ENCODE peak calls at places on chromosomes 12 and 14, in six cellular contexts. V, F, R, S, U and W are unnamed samples.

GRCh38 chr12:124169577-124169976 is 125.3 kb upstream of the RFLNA start:
- DNase-seq in V (no peak), F (no peak), R (no peak), S (no peak), U (no peak), W (no peak)

GRCh38 chr12:47863985-47864384 is 40.8 kb downstream of the VDR start:
- DNase-seq in V (peak; percentile 61), F (no peak), R (no peak), S (no peak), U (no peak), W (no peak)

GRCh38 chr14:33776871-33777270 is 174.0 kb downstream of the EGLN3 start:
- DNase-seq in V (no peak), F (no peak), R (no peak), S (no peak), U (no peak), W (no peak)

GRCh38 chr14:93207468-93208308 is 632 bp downstream of the UBR7 start:
- DNase-seq in V (peak; percentile 61), F (peak; percentile 61), R (peak; percentile 69), S (peak; percentile 65), U (peak; percentile 54), W (peak; percentile 66)

GRCh38 chr12:51721281-51721940 is 127.1 kb downstream of the FIGNL2 start:
- DNase-seq in V (no peak), F (peak; percentile 3), R (peak; percentile 61), S (peak; percentile 18), U (peak; percentile 7), W (peak; percentile 13)

GRCh38 chr14:72920008-72920407 is 6.3 kb upstream of the DCAF4 start:
- DNase-seq in V (no peak), F (no peak), R (no peak), S (no peak), U (no peak), W (no peak)

GRCh38 chr14:100297320-100298300 is 8.6 kb downstream of the SLC25A29 start:
- DNase-seq in V (peak; percentile 84), F (peak; percentile 78), R (no peak), S (peak; percentile 89), U (peak; percentile 80), W (peak; percentile 67)

GRCh38 chr12:111842556-111843396 is 748 bp downstream of the MAPKAPK5 start:
- DNase-seq in V (no peak), F (peak; percentile 30), R (peak; percentile 43), S (peak; percentile 24), U (no peak), W (peak; percentile 12)

GRCh38 chr14:28515571-28515970 is 251.0 kb upstream of the FOXG1 start:
- DNase-seq in V (no peak), F (no peak), R (no peak), S (peak; percentile 80), U (no peak), W (peak; percentile 82)

GRCh38 chr14:87640553-87640952 is 352.4 kb downstream of the GALC start:
- DNase-seq in V (no peak), F (no peak), R (no peak), S (no peak), U (no peak), W (no peak)

GRCh38 chr12:89889051-89889450 is 180.4 kb upstream of the ATP2B1 start:
- DNase-seq in V (no peak), F (no peak), R (no peak), S (peak; percentile 60), U (no peak), W (peak; percentile 57)

GRCh38 chr12:56410768-56411167 is 38.5 kb downstream of the TIMELESS start:
- DNase-seq in V (no peak), F (no peak), R (no peak), S (no peak), U (no peak), W (no peak)

GRCh38 chr12:111434680-111435338 is 29.1 kb downstream of the SH2B3 start:
- DNase-seq in V (peak; percentile 78), F (peak; percentile 93), R (no peak), S (peak; percentile 66), U (peak; percentile 76), W (peak; percentile 60)

GRCh38 chr12:6765634-6766581 is at the start of gene PTMS:
- DNase-seq in V (peak; percentile 88), F (peak; percentile 53), R (peak; percentile 88), S (peak; percentile 95), U (peak; percentile 85), W (peak; percentile 96)

GRCh38 chr12:108146035-108146893 is 17.2 kb downstream of the WSCD2 start:
- DNase-seq in V (no peak), F (no peak), R (no peak), S (no peak), U (no peak), W (no peak)

GRCh38 chr14:26992403-26993115 is 394.7 kb upstream of the NOVA1 start:
- DNase-seq in V (no peak), F (no peak), R (no peak), S (no peak), U (no peak), W (no peak)

GRCh38 chr12:131222271-131223139 is 268.8 kb downstream of the ADGRD1 start:
- DNase-seq in V (no peak), F (peak; percentile 79), R (no peak), S (no peak), U (no peak), W (no peak)

GRCh38 chr14:100476012-100476822 is 111.0 kb downstream of the BEGAIN start:
- DNase-seq in V (peak; percentile 93), F (no peak), R (peak; percentile 21), S (peak; percentile 93), U (no peak), W (peak; percentile 99)

GRCh38 chr12:70627677-70628076 is 9.6 kb downstream of the PTPRB start:
- DNase-seq in V (no peak), F (no peak), R (no peak), S (no peak), U (no peak), W (no peak)

GRCh38 chr14:92938235-92938875 is 15.4 kb downstream of the CHGA start:
- DNase-seq in V (no peak), F (no peak), R (no peak), S (no peak), U (no peak), W (no peak)

GRCh38 chr14:102251161-102251560 is 53.8 kb downstream of the MOK start:
- DNase-seq in V (no peak), F (no peak), R (no peak), S (no peak), U (no peak), W (no peak)

GRCh38 chr14:47675239-47675488 is 241 bp downstream of the MDGA2 start:
- DNase-seq in V (no peak), F (no peak), R (no peak), S (peak; percentile 1), U (no peak), W (no peak)

GRCh38 chr12:121580959-121581680 is at the start of gene KDM2B:
- DNase-seq in V (peak; percentile 52), F (peak; percentile 10), R (peak; percentile 68), S (peak; percentile 79), U (no peak), W (peak; percentile 60)

GRCh38 chr14:58560208-58560607 is 77.6 kb upstream of the DACT1 start:
- DNase-seq in V (no peak), F (peak; percentile 28), R (peak; percentile 69), S (peak; percentile 45), U (no peak), W (no peak)

GRCh38 chr12:56657416-56658379 is 11.9 kb upstream of the ATP5F1B start:
- DNase-seq in V (no peak), F (peak; percentile 47), R (no peak), S (no peak), U (no peak), W (no peak)

GRCh38 chr14:83611906-83612305 is 1918.0 kb upstream of the FLRT2 start:
- DNase-seq in V (no peak), F (no peak), R (no peak), S (no peak), U (no peak), W (no peak)

GRCh38 chr14:77051101-77051500 is 22.6 kb upstream of the IRF2BPL start:
- DNase-seq in V (peak; percentile 91), F (no peak), R (no peak), S (no peak), U (peak; percentile 70), W (no peak)

GRCh38 chr12:30437044-30437443 is 258.6 kb downstream of the IPO8 start:
- DNase-seq in V (no peak), F (no peak), R (no peak), S (no peak), U (no peak), W (no peak)

GRCh38 chr12:111444706-111445310 is 39.1 kb downstream of the SH2B3 start:
- DNase-seq in V (peak; percentile 78), F (peak; percentile 98), R (peak; percentile 61), S (peak; percentile 64), U (peak; percentile 80), W (no peak)

DNA sequence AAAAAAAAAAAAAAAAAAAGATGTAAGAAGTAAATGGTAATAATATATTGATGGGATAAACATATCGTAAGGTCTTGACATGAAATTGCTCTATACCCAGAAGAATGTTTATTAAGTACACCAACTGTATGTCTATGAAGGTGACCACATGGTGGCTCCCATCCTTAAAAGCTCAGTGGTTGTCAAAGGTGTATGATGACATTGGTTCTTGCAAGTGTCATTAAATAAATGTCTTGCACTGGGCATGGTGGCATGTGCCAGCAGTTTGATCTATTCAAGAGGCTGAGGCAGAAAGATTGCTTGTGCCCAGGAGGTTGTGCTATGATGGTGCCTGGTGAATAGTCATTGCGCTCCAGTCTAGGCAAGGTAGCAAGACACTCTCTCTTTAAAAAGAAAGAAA is 10.4 kb downstream of the CCT2 start:
- DNase-seq in V (no peak), F (peak; percentile 7), R (no peak), S (no peak), U (no peak), W (no peak)
- TF ChIP-seq CTCF in V (no peak), F (no peak), R (no peak), S (no peak), U (peak; percentile 10), W (no peak)

GRCh38 chr12:132506328-132506727 is 16.4 kb downstream of the FBRSL1 start:
- DNase-seq in V (no peak), F (no peak), R (no peak), S (no peak), U (no peak), W (no peak)

GRCh38 chr12:132508248-132508740 is 18.3 kb downstream of the FBRSL1 start:
- DNase-seq in V (no peak), F (no peak), R (no peak), S (no peak), U (no peak), W (no peak)

GRCh38 chr12:132507656-132508055 is 17.7 kb downstream of the FBRSL1 start:
- DNase-seq in V (no peak), F (no peak), R (no peak), S (no peak), U (no peak), W (no peak)

GRCh38 chr12:132505852-132506219 is 15.9 kb downstream of the FBRSL1 start:
- DNase-seq in V (no peak), F (no peak), R (no peak), S (no peak), U (no peak), W (no peak)

GRCh38 chr12:132506730-132507538 is 17.0 kb downstream of the FBRSL1 start:
- DNase-seq in V (peak; percentile 95), F (no peak), R (peak; percentile 58), S (peak; percentile 88), U (peak; percentile 91), W (peak; percentile 63)
- H3K4me3 ChIP-seq in V (no peak overlapping the region), F (no peak overlapping the region), R (no peak overlapping the region), S (peak overlapping the region; percentile 46), U (no peak overlapping the region), W (no peak overlapping the region)

GRCh38 chr12:15788266-15789214 is 648 bp downstream of the EPS8 start:
- DNase-seq in V (peak; percentile 30), F (peak; percentile 49), R (peak; percentile 39), S (peak; percentile 78), U (no peak), W (peak; percentile 63)
- TF ChIP-seq CTCF in V (no peak), F (no peak), R (no peak), S (peak; percentile 16), U (no peak), W (no peak)

GRCh38 chr12:16300222-16300621 is 22.7 kb upstream of the SLC15A5 start:
- DNase-seq in V (no peak), F (no peak), R (no peak), S (peak; percentile 13), U (no peak), W (no peak)
- H3K4me3 ChIP-seq in V (no peak overlapping the region), F (no peak overlapping the region), R (no peak overlapping the region), S (no peak overlapping the region), U (no peak overlapping the region), W (no peak overlapping the region)